ENCODE peak calls at places on chromosomes 6 and 20, in five cellular contexts. One of them, this sample, is unnamed.

GRCh38 chr6:28597217-28597835 is 71.6 kb downstream of the GPX5 start:
- DNase-seq in AG10803: peak; percentile 39
- DNase-seq in aorta: no peak
- DNase-seq in upper lobe of left lung: no peak
- DNase-seq in PC-3: peak; percentile 60
- DNase-seq in this sample: no peak

GRCh38 chr20:20207291-20207690 is 155.0 kb downstream of the CFAP61 start:
- DNase-seq in AG10803: no peak
- DNase-seq in aorta: no peak
- DNase-seq in upper lobe of left lung: no peak
- DNase-seq in PC-3: no peak
- DNase-seq in this sample: no peak

GRCh38 chr6:125985967-125986294 is 409 bp upstream of the TRMT11 start:
- DNase-seq in AG10803: peak; percentile 18
- DNase-seq in aorta: no peak
- DNase-seq in upper lobe of left lung: no peak
- DNase-seq in PC-3: no peak
- DNase-seq in this sample: no peak

GRCh38 chr6:103800131-103800670 is 1059.5 kb downstream of the HACE1 start:
- DNase-seq in AG10803: no peak
- DNase-seq in aorta: no peak
- DNase-seq in upper lobe of left lung: no peak
- DNase-seq in PC-3: no peak
- DNase-seq in this sample: no peak

GRCh38 chr20:11401988-11402387 is 515.7 kb upstream of the BTBD3 start:
- DNase-seq in AG10803: no peak
- DNase-seq in aorta: no peak
- DNase-seq in upper lobe of left lung: no peak
- DNase-seq in PC-3: no peak
- DNase-seq in this sample: no peak

GRCh38 chr6:150008588-150008987 is 16.7 kb downstream of the RAET1L start:
- DNase-seq in AG10803: no peak
- DNase-seq in aorta: peak; percentile 73
- DNase-seq in upper lobe of left lung: peak; percentile 81
- DNase-seq in PC-3: peak; percentile 66
- DNase-seq in this sample: no peak

GRCh38 chr6:141364232-141364631 is 768.5 kb upstream of the GJE1 start:
- DNase-seq in AG10803: no peak
- DNase-seq in aorta: no peak
- DNase-seq in upper lobe of left lung: no peak
- DNase-seq in PC-3: no peak
- DNase-seq in this sample: no peak

GRCh38 chr20:43043887-43044286 is 145.8 kb downstream of the PTPRT start:
- DNase-seq in AG10803: no peak
- DNase-seq in aorta: no peak
- DNase-seq in upper lobe of left lung: no peak
- DNase-seq in PC-3: no peak
- DNase-seq in this sample: no peak

GRCh38 chr6:46491789-46492547 is 719 bp upstream of the RCAN2 start:
- DNase-seq in AG10803: peak; percentile 25
- DNase-seq in aorta: peak; percentile 86
- DNase-seq in upper lobe of left lung: peak; percentile 84
- DNase-seq in PC-3: peak; percentile 13
- DNase-seq in this sample: peak; percentile 75

GRCh38 chr6:337782-338464 is 45.6 kb downstream of the DUSP22 start:
- DNase-seq in AG10803: no peak
- DNase-seq in aorta: no peak
- DNase-seq in upper lobe of left lung: no peak
- DNase-seq in PC-3: no peak
- DNase-seq in this sample: peak; percentile 67

GRCh38 chr20:5481872-5482271 is 165.1 kb upstream of the PROKR2 start:
- DNase-seq in AG10803: no peak
- DNase-seq in aorta: no peak
- DNase-seq in upper lobe of left lung: no peak
- DNase-seq in PC-3: no peak
- DNase-seq in this sample: no peak

GRCh38 chr6:66772785-66773184 is 1065.8 kb upstream of the EYS start:
- DNase-seq in AG10803: no peak
- DNase-seq in aorta: no peak
- DNase-seq in upper lobe of left lung: no peak
- DNase-seq in PC-3: no peak
- DNase-seq in this sample: no peak

GRCh38 chr6:163198396-163198795 is 216.1 kb upstream of the QKI start:
- DNase-seq in AG10803: no peak
- DNase-seq in aorta: no peak
- DNase-seq in upper lobe of left lung: no peak
- DNase-seq in PC-3: no peak
- DNase-seq in this sample: no peak

GRCh38 chr6:170086639-170087420 is 204.0 kb downstream of the DLL1 start:
- DNase-seq in AG10803: no peak
- DNase-seq in aorta: peak; percentile 69
- DNase-seq in upper lobe of left lung: peak; percentile 61
- DNase-seq in PC-3: no peak
- DNase-seq in this sample: peak; percentile 62

GRCh38 chr20:59123011-59123676 is 40.5 kb upstream of the ZNF831 start:
- DNase-seq in AG10803: no peak
- DNase-seq in aorta: no peak
- DNase-seq in upper lobe of left lung: no peak
- DNase-seq in PC-3: no peak
- DNase-seq in this sample: no peak

GRCh38 chr20:62815066-62815991 is 1.5 kb upstream of the COL9A3 start:
- DNase-seq in AG10803: no peak
- DNase-seq in aorta: no peak
- DNase-seq in upper lobe of left lung: peak; percentile 50
- DNase-seq in PC-3: peak; percentile 69
- DNase-seq in this sample: no peak

GRCh38 chr6:106789436-106790145 is 160.2 kb downstream of the QRSL1 start:
- DNase-seq in AG10803: no peak
- DNase-seq in aorta: no peak
- DNase-seq in upper lobe of left lung: no peak
- DNase-seq in PC-3: no peak
- DNase-seq in this sample: no peak

GRCh38 chr6:5566718-5567117 is 305.4 kb downstream of the FARS2 start:
- DNase-seq in AG10803: no peak
- DNase-seq in aorta: no peak
- DNase-seq in upper lobe of left lung: no peak
- DNase-seq in PC-3: no peak
- DNase-seq in this sample: no peak

GRCh38 chr6:5567352-5567751 is 306.0 kb downstream of the FARS2 start:
- DNase-seq in AG10803: no peak
- DNase-seq in aorta: no peak
- DNase-seq in upper lobe of left lung: no peak
- DNase-seq in PC-3: no peak
- DNase-seq in this sample: no peak

GRCh38 chr6:5567890-5568289 is 306.6 kb downstream of the FARS2 start:
- DNase-seq in AG10803: no peak
- DNase-seq in aorta: no peak
- DNase-seq in upper lobe of left lung: no peak
- DNase-seq in PC-3: no peak
- DNase-seq in this sample: no peak

GRCh38 chr6:5569491-5569890 is 308.2 kb downstream of the FARS2 start:
- DNase-seq in AG10803: no peak
- DNase-seq in aorta: no peak
- DNase-seq in upper lobe of left lung: no peak
- DNase-seq in PC-3: peak; percentile 44
- DNase-seq in this sample: no peak

DNA sequence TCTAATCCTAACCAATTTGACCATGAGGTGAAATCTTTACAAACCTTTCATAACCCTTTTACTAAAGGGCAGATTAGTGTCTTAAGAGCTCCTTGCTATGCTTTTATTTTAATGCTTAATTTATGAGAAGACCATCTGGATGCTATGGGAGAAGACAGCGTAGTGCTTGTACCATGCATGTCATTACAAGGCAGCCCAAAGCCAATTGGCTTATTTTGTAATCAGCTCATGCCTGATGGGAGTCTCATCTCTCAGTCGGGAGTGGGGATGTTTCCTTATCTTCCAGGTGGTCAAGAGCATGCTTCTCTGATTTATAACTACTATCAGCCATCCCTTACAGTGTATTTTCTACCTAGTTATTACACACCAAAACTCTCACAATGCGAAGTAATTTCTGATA is 304.7 kb downstream of the FARS2 start:
- DNase-seq in AG10803: no peak
- DNase-seq in aorta: no peak
- DNase-seq in upper lobe of left lung: no peak
- DNase-seq in PC-3: no peak
- DNase-seq in this sample: no peak
- H3K4me3 ChIP-seq in AG10803: no peak overlapping the region
- H3K4me3 ChIP-seq in aorta: no peak overlapping the region
- H3K4me3 ChIP-seq in upper lobe of left lung: no peak overlapping the region
- H3K4me3 ChIP-seq in PC-3: no peak overlapping the region
- H3K4me3 ChIP-seq in this sample: no peak overlapping the region

DNA sequence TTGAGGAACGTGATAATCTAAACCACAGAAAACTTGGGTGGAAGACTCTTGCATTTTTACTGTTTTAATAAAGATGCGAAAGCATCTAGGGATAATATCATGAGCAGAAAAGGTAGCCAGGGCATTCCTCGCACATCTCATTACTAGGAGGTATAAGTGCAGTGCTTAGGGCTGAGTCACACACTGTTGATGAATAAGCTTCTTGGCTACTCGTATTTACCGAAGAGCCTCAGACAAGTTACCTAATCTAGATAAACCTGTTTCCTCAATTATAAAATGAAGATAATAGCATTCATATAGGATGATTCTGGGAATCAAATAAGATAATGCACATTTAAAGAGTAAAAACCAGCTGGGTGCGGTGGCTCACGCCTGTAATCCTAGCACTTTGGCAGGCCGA is 780 bp upstream of the KIAA0319 start:
- DNase-seq in AG10803: no peak
- DNase-seq in aorta: no peak
- DNase-seq in upper lobe of left lung: peak; percentile 12
- DNase-seq in PC-3: peak; percentile 86
- DNase-seq in this sample: no peak
- H3K4me3 ChIP-seq in AG10803: no peak overlapping the region
- H3K4me3 ChIP-seq in aorta: no peak overlapping the region
- H3K4me3 ChIP-seq in upper lobe of left lung: no peak overlapping the region
- H3K4me3 ChIP-seq in PC-3: peak overlapping the region; percentile 77
- H3K4me3 ChIP-seq in this sample: no peak overlapping the region

GRCh38 chr20:64119681-64120341 is 12.4 kb upstream of the NPBWR2 start:
- DNase-seq in AG10803: no peak
- DNase-seq in aorta: peak; percentile 55
- DNase-seq in upper lobe of left lung: no peak
- DNase-seq in PC-3: no peak
- DNase-seq in this sample: peak; percentile 63
- H3K4me3 ChIP-seq in AG10803: no peak overlapping the region
- H3K4me3 ChIP-seq in aorta: no peak overlapping the region
- H3K4me3 ChIP-seq in upper lobe of left lung: no peak overlapping the region
- H3K4me3 ChIP-seq in PC-3: peak overlapping the region; percentile 58
- H3K4me3 ChIP-seq in this sample: no peak overlapping the region

GRCh38 chr20:53736757-53737403 is 143.2 kb upstream of the ZNF217 start:
- DNase-seq in AG10803: peak; percentile 76
- DNase-seq in aorta: no peak
- DNase-seq in upper lobe of left lung: no peak
- DNase-seq in PC-3: peak; percentile 49
- DNase-seq in this sample: no peak
- H3K4me3 ChIP-seq in AG10803: peak overlapping the region; percentile 21
- H3K4me3 ChIP-seq in aorta: no peak overlapping the region
- H3K4me3 ChIP-seq in upper lobe of left lung: no peak overlapping the region
- H3K4me3 ChIP-seq in PC-3: peak overlapping the region; percentile 61
- H3K4me3 ChIP-seq in this sample: no peak overlapping the region

DNA sequence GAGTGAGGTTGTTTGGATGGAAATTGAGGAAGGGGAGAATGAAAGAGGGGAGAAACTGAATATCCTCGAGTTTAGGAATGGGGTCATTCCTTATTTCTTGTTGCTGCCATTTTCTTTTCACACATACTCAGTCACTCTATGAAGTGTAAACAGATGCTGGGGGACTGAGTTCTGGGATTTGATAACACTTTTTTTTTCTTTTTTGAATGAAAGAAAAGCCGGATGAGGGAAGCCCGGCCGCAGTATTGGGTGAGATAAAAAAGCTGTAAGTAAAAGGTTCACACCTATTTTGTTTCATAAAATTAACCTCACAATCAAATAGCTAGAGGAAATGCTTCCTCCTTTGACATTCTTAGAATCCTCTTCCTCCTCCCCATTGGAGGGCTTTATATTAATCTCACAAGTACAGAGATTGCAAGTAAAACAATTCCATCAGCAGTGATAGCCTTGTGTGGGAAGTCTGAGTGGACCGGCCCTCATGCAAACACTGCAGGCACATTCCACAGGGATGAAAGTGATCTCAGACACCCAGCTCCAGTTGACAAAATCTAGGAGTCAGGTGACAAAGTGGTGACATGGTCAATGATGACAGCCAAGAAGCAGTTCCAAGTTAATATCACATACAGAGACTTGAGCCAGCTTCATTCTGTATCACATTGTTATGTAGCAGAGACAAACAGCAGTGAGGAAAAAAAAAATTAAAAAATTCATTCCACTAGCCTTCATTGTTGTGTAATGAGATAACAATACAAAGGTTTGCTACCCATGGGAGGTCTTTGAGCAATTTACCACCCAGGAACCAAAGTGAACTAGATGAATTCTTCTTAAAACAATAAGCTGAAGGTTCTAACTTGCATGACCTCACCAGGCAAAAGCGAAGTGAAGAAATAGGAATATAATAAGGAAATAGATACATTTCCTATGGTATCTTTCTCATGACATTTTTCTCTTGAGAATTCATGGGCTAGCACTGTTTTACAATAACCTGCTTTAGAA is 391.0 kb upstream of the HSF2 start:
- DNase-seq in AG10803: peak; percentile 57
- DNase-seq in aorta: no peak
- DNase-seq in upper lobe of left lung: no peak
- DNase-seq in PC-3: no peak
- DNase-seq in this sample: no peak
- H3K4me3 ChIP-seq in AG10803: no peak overlapping the region
- H3K4me3 ChIP-seq in aorta: no peak overlapping the region
- H3K4me3 ChIP-seq in upper lobe of left lung: no peak overlapping the region
- H3K4me3 ChIP-seq in PC-3: no peak overlapping the region
- H3K4me3 ChIP-seq in this sample: no peak overlapping the region

DNA sequence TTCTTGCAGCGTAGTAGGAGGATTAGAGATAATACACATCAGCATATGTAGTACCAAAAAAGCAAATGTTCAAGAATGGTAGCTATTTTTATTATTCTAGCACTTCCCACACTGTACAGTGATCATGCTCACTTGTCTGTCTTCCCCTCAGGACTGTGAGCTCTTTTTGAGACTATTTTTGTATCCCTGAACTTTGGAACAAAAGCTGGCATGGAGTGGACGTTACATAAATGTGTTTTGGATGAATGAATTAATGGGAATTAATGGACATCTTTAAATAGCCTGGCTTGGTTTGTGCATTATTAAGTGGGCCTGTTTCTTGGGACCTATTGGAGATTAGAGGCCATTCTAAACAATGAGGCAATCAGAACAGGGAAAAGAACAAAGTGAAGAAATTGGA is 243.7 kb downstream of the CD83 start:
- DNase-seq in AG10803: no peak
- DNase-seq in aorta: no peak
- DNase-seq in upper lobe of left lung: no peak
- DNase-seq in PC-3: no peak
- DNase-seq in this sample: no peak
- H3K4me3 ChIP-seq in AG10803: no peak overlapping the region
- H3K4me3 ChIP-seq in aorta: no peak overlapping the region
- H3K4me3 ChIP-seq in upper lobe of left lung: no peak overlapping the region
- H3K4me3 ChIP-seq in PC-3: no peak overlapping the region
- H3K4me3 ChIP-seq in this sample: no peak overlapping the region

GRCh38 chr6:18053555-18054445 is 66.4 kb upstream of the KIF13A start:
- DNase-seq in AG10803: peak; percentile 8
- DNase-seq in aorta: no peak
- DNase-seq in upper lobe of left lung: no peak
- DNase-seq in PC-3: peak; percentile 8
- DNase-seq in this sample: no peak
- H3K4me3 ChIP-seq in AG10803: peak overlapping the region; percentile 26
- H3K4me3 ChIP-seq in aorta: no peak overlapping the region
- H3K4me3 ChIP-seq in upper lobe of left lung: peak overlapping the region; percentile 15
- H3K4me3 ChIP-seq in PC-3: no peak overlapping the region
- H3K4me3 ChIP-seq in this sample: peak overlapping the region; percentile 9